ENCODE peak calls at places on chromosomes 2 and 18, in four cellular contexts. B, P, W and J are unnamed samples.

GRCh38 chr2:230664128-230664527 is 48.5 kb upstream of the CAB39 start:
- DNase-seq in B (no peak), P (no peak), W (no peak), J (no peak)

GRCh38 chr2:162964513-162964912 is 125.9 kb upstream of the KCNH7 start:
- DNase-seq in B (no peak), P (no peak), W (no peak), J (no peak)

GRCh38 chr18:49768051-49768391 is 45.3 kb downstream of the ACAA2 start:
- DNase-seq in B (no peak), P (peak), W (no peak), J (no peak)

GRCh38 chr18:69906765-69907164 is 40.9 kb downstream of the CD226 start:
- DNase-seq in B (no peak), P (no peak), W (no peak), J (no peak)

GRCh38 chr2:60337142-60337497 is 216.3 kb downstream of the BCL11A start:
- DNase-seq in B (no peak), P (no peak), W (no peak), J (peak)

GRCh38 chr2:12069139-12069538 is 322.7 kb downstream of the LPIN1 start:
- DNase-seq in B (no peak), P (no peak), W (no peak), J (no peak)

GRCh38 chr2:72837171-72837570 is 11.3 kb upstream of the EXOC6B start:
- DNase-seq in B (no peak), P (no peak), W (no peak), J (no peak)

GRCh38 chr2:69652206-69652605 is 8.7 kb upstream of the AAK1 start:
- DNase-seq in B (no peak), P (no peak), W (no peak), J (no peak)

GRCh38 chr2:155485141-155485842 is 786.8 kb downstream of the KCNJ3 start:
- DNase-seq in B (no peak), P (no peak), W (no peak), J (no peak)

GRCh38 chr18:9244376-9244775 is 90.2 kb upstream of the TWSG1 start:
- DNase-seq in B (no peak), P (no peak), W (no peak), J (no peak)

GRCh38 chr2:120861576-120862191 is 126.0 kb downstream of the GLI2 start:
- DNase-seq in B (no peak), P (no peak), W (no peak), J (no peak)